ENCODE peak calls at places on chromosomes 4 and X, in nine cellular contexts. W, Y, L, I, S, H, J, N and B are unnamed samples.
A peak's percentile ranks its signal among the peaks of the same experiment; 100 is the strongest.

GRCh38 chrX:63747331-63747730 is 37.7 kb downstream of the ARHGEF9 start:
- DNase-seq in W (no peak), Y (no peak), L (no peak), I (no peak), S (peak; percentile 35), H (no peak), J (no peak), N (no peak), B (no peak)

GRCh38 chr4:84778041-84778440 is 188.4 kb downstream of the WDFY3 start:
- DNase-seq in W (no peak), Y (no peak), L (no peak), I (no peak), S (no peak), H (no peak), J (no peak), N (no peak), B (no peak)

GRCh38 chrX:40943093-40943641 is 142.1 kb upstream of the USP9X start:
- DNase-seq in W (no peak), Y (no peak), L (no peak), I (no peak), S (no peak), H (no peak), J (no peak), N (no peak), B (no peak)

GRCh38 chr4:148284526-148285193 is 157.6 kb downstream of the NR3C2 start:
- DNase-seq in W (no peak), Y (no peak), L (no peak), I (no peak), S (no peak), H (no peak), J (no peak), N (no peak), B (no peak)

GRCh38 chr4:74624351-74625151 is 169.8 kb downstream of the BTC start:
- DNase-seq in W (peak; percentile 22), Y (no peak), L (no peak), I (no peak), S (peak; percentile 89), H (no peak), J (no peak), N (no peak), B (no peak)

GRCh38 chr4:78556655-78557054 is 5.1 kb downstream of the ANXA3 start:
- DNase-seq in W (no peak), Y (no peak), L (no peak), I (no peak), S (peak; percentile 72), H (no peak), J (no peak), N (no peak), B (no peak)

GRCh38 chr4:144575181-144575580 is 70.8 kb upstream of the HHIP start:
- DNase-seq in W (no peak), Y (no peak), L (no peak), I (no peak), S (no peak), H (peak; percentile 15), J (no peak), N (no peak), B (no peak)

GRCh38 chrX:76148753-76149152 is 24.1 kb upstream of the PBDC1 start:
- DNase-seq in W (no peak), Y (no peak), L (no peak), I (peak; percentile 17), S (peak; percentile 36), H (no peak), J (peak; percentile 39), N (no peak), B (no peak)

GRCh38 chr4:80036949-80037348 is 36.1 kb downstream of the ANTXR2 start:
- DNase-seq in W (peak; percentile 58), Y (no peak), L (no peak), I (no peak), S (no peak), H (no peak), J (no peak), N (no peak), B (no peak)

GRCh38 chr4:103429283-103429682 is 231.1 kb upstream of the CENPE start:
- DNase-seq in W (no peak), Y (no peak), L (no peak), I (no peak), S (no peak), H (peak; percentile 33), J (no peak), N (no peak), B (no peak)

GRCh38 chrX:1202251-1202650 is 10.2 kb downstream of the CRLF2 start:
- DNase-seq in W (no peak), Y (no peak), L (peak; percentile 53), I (no peak), S (no peak), H (no peak), J (no peak), N (peak; percentile 72), B (no peak)

GRCh38 chr4:159552979-159553768 is 450.3 kb downstream of the RAPGEF2 start:
- DNase-seq in W (no peak), Y (no peak), L (no peak), I (no peak), S (no peak), H (no peak), J (no peak), N (no peak), B (no peak)

GRCh38 chr4:44801384-44801783 is 75.0 kb upstream of the GNPDA2 start:
- DNase-seq in W (no peak), Y (no peak), L (no peak), I (no peak), S (no peak), H (no peak), J (no peak), N (no peak), B (no peak)

GRCh38 chr4:139144161-139144859 is 32.7 kb downstream of the ELF2 start:
- DNase-seq in W (no peak), Y (no peak), L (peak; percentile 79), I (peak; percentile 22), S (peak; percentile 83), H (no peak), J (no peak), N (no peak), B (no peak)

GRCh38 chr4:80086296-80086695 is 13.3 kb upstream of the ANTXR2 start:
- DNase-seq in W (no peak), Y (no peak), L (no peak), I (no peak), S (peak; percentile 66), H (no peak), J (no peak), N (no peak), B (no peak)

GRCh38 chr4:81600511-81601269 is 129.0 kb upstream of the RASGEF1B start:
- DNase-seq in W (no peak), Y (no peak), L (peak; percentile 78), I (peak; percentile 50), S (no peak), H (no peak), J (no peak), N (no peak), B (no peak)

GRCh38 chr4:185991750-185992149 is 77.2 kb upstream of the TLR3 start:
- DNase-seq in W (no peak), Y (no peak), L (no peak), I (no peak), S (no peak), H (no peak), J (no peak), N (no peak), B (no peak)

GRCh38 chr4:37892641-37893040 is 1.8 kb downstream of the TBC1D1 start:
- DNase-seq in W (no peak), Y (no peak), L (no peak), I (no peak), S (no peak), H (no peak), J (no peak), N (no peak), B (no peak)

GRCh38 chr4:41882622-41883347 is 52.4 kb upstream of the TMEM33 start:
- DNase-seq in W (no peak), Y (peak; percentile 4), L (no peak), I (no peak), S (peak; percentile 13), H (peak; percentile 72), J (peak; percentile 59), N (peak; percentile 81), B (no peak)

GRCh38 chr4:140071806-140072205 is 82.2 kb downstream of the MAML3 start:
- DNase-seq in W (peak; percentile 27), Y (no peak), L (no peak), I (peak; percentile 38), S (no peak), H (no peak), J (no peak), N (no peak), B (no peak)

GRCh38 chrX:44975666-44976263 is 102.8 kb downstream of the KDM6A start:
- DNase-seq in W (no peak), Y (no peak), L (no peak), I (no peak), S (peak; percentile 54), H (no peak), J (no peak), N (no peak), B (no peak)

GRCh38 chr4:41125558-41126311 is 88.6 kb downstream of the APBB2 start:
- DNase-seq in W (no peak), Y (no peak), L (no peak), I (no peak), S (no peak), H (no peak), J (no peak), N (no peak), B (no peak)

GRCh38 chr4:51842554-51843308 is at the start of gene DCUN1D4:
- DNase-seq in W (peak; percentile 100), Y (peak; percentile 97), L (peak; percentile 100), I (peak; percentile 100), S (peak; percentile 99), H (peak; percentile 94), J (peak; percentile 100), N (peak; percentile 100), B (peak; percentile 99)

GRCh38 chr4:47876310-47876709 is 38.1 kb downstream of the NFXL1 start:
- DNase-seq in W (no peak), Y (no peak), L (no peak), I (no peak), S (no peak), H (no peak), J (no peak), N (no peak), B (no peak)

GRCh38 chr4:112036881-112037280 is 108.4 kb upstream of the FAM241A start:
- DNase-seq in W (no peak), Y (no peak), L (no peak), I (no peak), S (no peak), H (no peak), J (no peak), N (no peak), B (no peak)

GRCh38 chrX:72100824-72101351 is 30.8 kb downstream of the RTL5 start:
- DNase-seq in W (no peak), Y (no peak), L (no peak), I (peak; percentile 24), S (no peak), H (no peak), J (no peak), N (no peak), B (no peak)

GRCh38 chr4:122633211-122633610 is 12.3 kb upstream of the IL21 start:
- DNase-seq in W (peak; percentile 1), Y (no peak), L (no peak), I (no peak), S (no peak), H (no peak), J (no peak), N (no peak), B (no peak)

GRCh38 chr4:165394275-165394674 is 15.5 kb downstream of the CPE start:
- DNase-seq in W (no peak), Y (no peak), L (no peak), I (no peak), S (peak; percentile 23), H (no peak), J (no peak), N (no peak), B (no peak)

GRCh38 chr4:98664959-98665358 is 6.5 kb upstream of the TSPAN5 start:
- DNase-seq in W (no peak), Y (no peak), L (no peak), I (no peak), S (no peak), H (no peak), J (no peak), N (no peak), B (no peak)

GRCh38 chr4:40990202-40990898 is 224.0 kb downstream of the APBB2 start:
- DNase-seq in W (peak; percentile 72), Y (no peak), L (no peak), I (no peak), S (peak; percentile 96), H (no peak), J (no peak), N (no peak), B (no peak)

GRCh38 chr4:174972911-174973310 is 54.8 kb downstream of the ADAM29 start:
- DNase-seq in W (no peak), Y (no peak), L (no peak), I (no peak), S (no peak), H (no peak), J (no peak), N (no peak), B (no peak)